ENCODE peak calls at places on chromosomes 13 and 19, in nine cellular contexts. One of them, this sample, is unnamed.
A peak's percentile ranks its signal among the peaks of the same experiment; 100 is the strongest.

GRCh38 chr13:33433316-33433715 is 147.8 kb upstream of the STARD13 start:
- DNase-seq in NCI-H510A: no peak
- DNase-seq in CD8-positive, alpha-beta memory T cell: no peak
- DNase-seq in Daoy: no peak
- DNase-seq in NCI-H1436: no peak
- DNase-seq in GM12865: no peak
- DNase-seq in cardiac muscle cell: no peak
- DNase-seq in stimulated activated CD4-positive, alpha-beta T cell treated with anti-CD3 and anti-CD28 coated beads, Interleukin-1b, Interleukin-23, amount 100 ng/mL, for 4 hours: no peak
- DNase-seq in NCI-H1694 treated with DMSO at 0.1 percent for 48 hours: no peak
- DNase-seq in this sample: no peak

GRCh38 chr19:17180997-17181702 is 34.0 kb upstream of the USE1 start:
- DNase-seq in stimulated activated CD4-positive, alpha-beta T cell treated with anti-CD3 and anti-CD28 coated beads, Interleukin-1b, Interleukin-23, amount 100 ng/mL, for 4 hours: no peak
- DNase-seq in NCI-H1436: no peak
- DNase-seq in cardiac muscle cell: no peak
- DNase-seq in GM12865: no peak
- DNase-seq in NCI-H1694 treated with DMSO at 0.1 percent for 48 hours: no peak
- DNase-seq in Daoy: no peak
- DNase-seq in CD8-positive, alpha-beta memory T cell: no peak
- DNase-seq in NCI-H510A: peak; percentile 84
- DNase-seq in this sample: no peak

GRCh38 chr13:23670793-23671192 is 100.6 kb downstream of the TNFRSF19 start:
- DNase-seq in NCI-H1436: no peak
- DNase-seq in NCI-H510A: no peak
- DNase-seq in cardiac muscle cell: no peak
- DNase-seq in CD8-positive, alpha-beta memory T cell: no peak
- DNase-seq in NCI-H1694 treated with DMSO at 0.1 percent for 48 hours: no peak
- DNase-seq in Daoy: no peak
- DNase-seq in GM12865: no peak
- DNase-seq in stimulated activated CD4-positive, alpha-beta T cell treated with anti-CD3 and anti-CD28 coated beads, Interleukin-1b, Interleukin-23, amount 100 ng/mL, for 4 hours: no peak
- DNase-seq in this sample: no peak

GRCh38 chr19:38036707-38037106 is 129.7 kb downstream of the SIPA1L3 start:
- DNase-seq in cardiac muscle cell: no peak
- DNase-seq in CD8-positive, alpha-beta memory T cell: no peak
- DNase-seq in NCI-H510A: no peak
- DNase-seq in GM12865: no peak
- DNase-seq in NCI-H1694 treated with DMSO at 0.1 percent for 48 hours: peak; percentile 42
- DNase-seq in NCI-H1436: no peak
- DNase-seq in Daoy: no peak
- DNase-seq in stimulated activated CD4-positive, alpha-beta T cell treated with anti-CD3 and anti-CD28 coated beads, Interleukin-1b, Interleukin-23, amount 100 ng/mL, for 4 hours: no peak
- DNase-seq in this sample: no peak

GRCh38 chr19:48925240-48925843 is 8.2 kb upstream of the DHDH start:
- DNase-seq in NCI-H1436: no peak
- DNase-seq in CD8-positive, alpha-beta memory T cell: no peak
- DNase-seq in NCI-H1694 treated with DMSO at 0.1 percent for 48 hours: no peak
- DNase-seq in GM12865: no peak
- DNase-seq in Daoy: peak; percentile 88
- DNase-seq in NCI-H510A: no peak
- DNase-seq in stimulated activated CD4-positive, alpha-beta T cell treated with anti-CD3 and anti-CD28 coated beads, Interleukin-1b, Interleukin-23, amount 100 ng/mL, for 4 hours: no peak
- DNase-seq in cardiac muscle cell: peak; percentile 33
- DNase-seq in this sample: no peak

GRCh38 chr13:68608147-68608546 is 1378.0 kb upstream of the PCDH9 start:
- DNase-seq in stimulated activated CD4-positive, alpha-beta T cell treated with anti-CD3 and anti-CD28 coated beads, Interleukin-1b, Interleukin-23, amount 100 ng/mL, for 4 hours: no peak
- DNase-seq in NCI-H1694 treated with DMSO at 0.1 percent for 48 hours: no peak
- DNase-seq in GM12865: no peak
- DNase-seq in NCI-H1436: no peak
- DNase-seq in NCI-H510A: no peak
- DNase-seq in CD8-positive, alpha-beta memory T cell: no peak
- DNase-seq in Daoy: no peak
- DNase-seq in cardiac muscle cell: no peak
- DNase-seq in this sample: no peak

GRCh38 chr13:73657821-73658540 is 476.2 kb downstream of the KLF12 start:
- DNase-seq in cardiac muscle cell: peak; percentile 96
- DNase-seq in GM12865: no peak
- DNase-seq in stimulated activated CD4-positive, alpha-beta T cell treated with anti-CD3 and anti-CD28 coated beads, Interleukin-1b, Interleukin-23, amount 100 ng/mL, for 4 hours: no peak
- DNase-seq in NCI-H510A: no peak
- DNase-seq in NCI-H1694 treated with DMSO at 0.1 percent for 48 hours: no peak
- DNase-seq in Daoy: no peak
- DNase-seq in NCI-H1436: no peak
- DNase-seq in CD8-positive, alpha-beta memory T cell: no peak
- DNase-seq in this sample: no peak

GRCh38 chr19:2084993-2085720 is 11.0 kb downstream of the MOB3A start:
- DNase-seq in NCI-H1694 treated with DMSO at 0.1 percent for 48 hours: no peak
- DNase-seq in NCI-H510A: no peak
- DNase-seq in cardiac muscle cell: peak; percentile 60
- DNase-seq in Daoy: peak; percentile 81
- DNase-seq in GM12865: peak; percentile 99
- DNase-seq in CD8-positive, alpha-beta memory T cell: peak; percentile 87
- DNase-seq in stimulated activated CD4-positive, alpha-beta T cell treated with anti-CD3 and anti-CD28 coated beads, Interleukin-1b, Interleukin-23, amount 100 ng/mL, for 4 hours: peak; percentile 84
- DNase-seq in NCI-H1436: no peak
- DNase-seq in this sample: peak; percentile 90

GRCh38 chr13:105412171-105412570 is 1123.3 kb downstream of the EFNB2 start:
- DNase-seq in Daoy: no peak
- DNase-seq in NCI-H510A: no peak
- DNase-seq in NCI-H1694 treated with DMSO at 0.1 percent for 48 hours: no peak
- DNase-seq in GM12865: no peak
- DNase-seq in CD8-positive, alpha-beta memory T cell: no peak
- DNase-seq in cardiac muscle cell: no peak
- DNase-seq in stimulated activated CD4-positive, alpha-beta T cell treated with anti-CD3 and anti-CD28 coated beads, Interleukin-1b, Interleukin-23, amount 100 ng/mL, for 4 hours: no peak
- DNase-seq in NCI-H1436: no peak
- DNase-seq in this sample: no peak

GRCh38 chr19:17577698-17578097 is 22.2 kb downstream of the COLGALT1 start:
- DNase-seq in Daoy: no peak
- DNase-seq in CD8-positive, alpha-beta memory T cell: no peak
- DNase-seq in GM12865: no peak
- DNase-seq in NCI-H510A: no peak
- DNase-seq in stimulated activated CD4-positive, alpha-beta T cell treated with anti-CD3 and anti-CD28 coated beads, Interleukin-1b, Interleukin-23, amount 100 ng/mL, for 4 hours: no peak
- DNase-seq in cardiac muscle cell: no peak
- DNase-seq in NCI-H1436: no peak
- DNase-seq in NCI-H1694 treated with DMSO at 0.1 percent for 48 hours: no peak
- DNase-seq in this sample: no peak

This sample was measured in effector CD4-positive, alpha-beta T cell.